ENCODE peak calls at places on chromosome 18, in four cellular contexts. Q is Daoy, M is T-helper 2 cell, B is AG10803. J is an unnamed sample.

GRCh38 chr18:75157851-75158250 is 51.1 kb downstream of the PTGR3 start:
- DNase-seq in M (no peak), Q (no peak), B (no peak), J (no peak)

GRCh38 chr18:35580748-35581534 is 599 bp upstream of the GALNT1 start:
- DNase-seq in Q (peak), M (peak), B (peak), J (peak)

GRCh38 chr18:48230459-48231113 is 178.6 kb downstream of the ZBTB7C start:
- DNase-seq in Q (peak), M (no peak), B (peak), J (no peak)

GRCh38 chr18:55821219-55821618 is 233.2 kb upstream of the TCF4 start:
- DNase-seq in M (no peak), B (peak), Q (no peak), J (no peak)

GRCh38 chr18:4839639-4840038 is 357.4 kb downstream of the AKAIN1 start:
- DNase-seq in B (no peak), Q (no peak), M (no peak), J (no peak)

GRCh38 chr18:58580623-58581022 is 48.3 kb downstream of the ALPK2 start:
- DNase-seq in B (peak), Q (no peak), M (no peak), J (no peak)

GRCh38 chr18:76923485-76924085 is 101.2 kb downstream of the ZNF236 start:
- DNase-seq in M (no peak), B (peak), Q (peak), J (no peak)

GRCh38 chr18:37567061-37567993 is 1.7 kb upstream of the CELF4 start:
- DNase-seq in Q (no peak), M (no peak), B (no peak), J (no peak)

GRCh38 chr18:12659904-12660605 is 2.1 kb upstream of the SPIRE1 start:
- DNase-seq in Q (peak), M (no peak), B (peak), J (no peak)

GRCh38 chr18:9637036-9637767 is 22.8 kb upstream of the PPP4R1 start:
- DNase-seq in Q (no peak), B (no peak), M (no peak), J (no peak)

GRCh38 chr18:51666717-51667320 is 469.3 kb upstream of the MEX3C start:
- DNase-seq in Q (no peak), M (no peak), B (peak), J (no peak)

GRCh38 chr18:63382843-63383242 is 15.8 kb upstream of the KDSR start:
- DNase-seq in B (no peak), M (no peak), Q (no peak), J (no peak)

GRCh38 chr18:26911840-26912239 is 46.3 kb upstream of the AQP4 start:
- DNase-seq in M (no peak), Q (no peak), B (no peak), J (no peak)

GRCh38 chr18:31402026-31402373 is 25.4 kb downstream of the DSG4 start:
- DNase-seq in B (no peak), M (no peak), Q (no peak), J (no peak)

GRCh38 chr18:29840101-29840500 is 1202.4 kb downstream of the DSC3 start:
- DNase-seq in B (peak), Q (peak), M (no peak), J (no peak)

GRCh38 chr18:72086421-72086820 is 457.7 kb downstream of the CBLN2 start:
- DNase-seq in Q (no peak), B (no peak), M (no peak), J (no peak)

GRCh38 chr18:79447703-79448367 is 52.1 kb downstream of the NFATC1 start:
- DNase-seq in M (no peak), Q (no peak), B (no peak), J (no peak)

GRCh38 chr18:24942144-24942543 is 409.8 kb downstream of the ZNF521 start:
- DNase-seq in M (no peak), B (no peak), Q (no peak), J (no peak)

GRCh38 chr18:48375150-48375790 is 33.9 kb downstream of the ZBTB7C start:
- DNase-seq in Q (no peak), B (no peak), M (no peak), J (no peak)

GRCh38 chr18:55173291-55173690 is 214.0 kb upstream of the CCDC68 start:
- DNase-seq in Q (no peak), B (no peak), M (no peak), J (no peak)

GRCh38 chr18:20966795-20967194 is 144.8 kb downstream of the ROCK1 start:
- DNase-seq in Q (no peak), B (peak), M (no peak), J (no peak)

GRCh38 chr18:53911200-53911599 is 313.3 kb downstream of the MBD2 start:
- DNase-seq in B (no peak), Q (no peak), M (no peak), J (no peak)

GRCh38 chr18:46950064-46950656 is 32.8 kb downstream of the KATNAL2 start:
- DNase-seq in Q (no peak), B (peak), M (no peak), J (no peak)

GRCh38 chr18:58842978-58843661 is 21.6 kb upstream of the ZNF532 start:
- DNase-seq in Q (no peak), B (no peak), M (no peak), J (no peak)